ENCODE peak calls at places on chromosomes 7 and 10, in four cellular contexts. One of them, this sample, is unnamed.

GRCh38 chr7:141600139-141600538 is 48.9 kb downstream of the AGK start:
- DNase-seq in activated T-cell treated with anti-CD3 and anti-CD28 coated beads for 4 hours: no peak
- DNase-seq in cardiac septum: no peak
- DNase-seq in B cell: no peak
- DNase-seq in this sample: no peak

GRCh38 chr10:91227576-91227975 is 7.1 kb downstream of the PCGF5 start:
- DNase-seq in B cell: no peak
- DNase-seq in cardiac septum: no peak
- DNase-seq in activated T-cell treated with anti-CD3 and anti-CD28 coated beads for 4 hours: no peak
- DNase-seq in this sample: no peak

GRCh38 chr10:92238586-92239098 is 52.2 kb downstream of the CPEB3 start:
- DNase-seq in activated T-cell treated with anti-CD3 and anti-CD28 coated beads for 4 hours: no peak
- DNase-seq in cardiac septum: no peak
- DNase-seq in B cell: no peak
- DNase-seq in this sample: no peak

GRCh38 chr10:117004627-117005453 is at the start of gene SHTN1:
- DNase-seq in cardiac septum: peak
- DNase-seq in B cell: no peak
- DNase-seq in activated T-cell treated with anti-CD3 and anti-CD28 coated beads for 4 hours: peak
- DNase-seq in this sample: peak

GRCh38 chr7:128056901-128057300 is 25.7 kb upstream of the LRRC4 start:
- DNase-seq in cardiac septum: no peak
- DNase-seq in activated T-cell treated with anti-CD3 and anti-CD28 coated beads for 4 hours: no peak
- DNase-seq in B cell: no peak
- DNase-seq in this sample: no peak

GRCh38 chr10:28676297-28676967 is 889 bp upstream of the BAMBI start:
- DNase-seq in activated T-cell treated with anti-CD3 and anti-CD28 coated beads for 4 hours: no peak
- DNase-seq in B cell: no peak
- DNase-seq in cardiac septum: peak
- DNase-seq in this sample: no peak

GRCh38 chr7:158929306-158929705 is 72.9 kb downstream of the DYNC2I1 start:
- DNase-seq in activated T-cell treated with anti-CD3 and anti-CD28 coated beads for 4 hours: no peak
- DNase-seq in B cell: no peak
- DNase-seq in cardiac septum: no peak
- DNase-seq in this sample: no peak

GRCh38 chr7:91194841-91195240 is 69.4 kb upstream of the FZD1 start:
- DNase-seq in activated T-cell treated with anti-CD3 and anti-CD28 coated beads for 4 hours: no peak
- DNase-seq in cardiac septum: no peak
- DNase-seq in B cell: no peak
- DNase-seq in this sample: no peak

GRCh38 chr7:29609162-29610030 is 45.8 kb downstream of the PRR15 start:
- DNase-seq in cardiac septum: no peak
- DNase-seq in activated T-cell treated with anti-CD3 and anti-CD28 coated beads for 4 hours: no peak
- DNase-seq in B cell: no peak
- DNase-seq in this sample: no peak

GRCh38 chr7:7166318-7166717 is 16.0 kb upstream of the C1GALT1 start:
- DNase-seq in B cell: no peak
- DNase-seq in activated T-cell treated with anti-CD3 and anti-CD28 coated beads for 4 hours: no peak
- DNase-seq in cardiac septum: no peak
- DNase-seq in this sample: no peak

GRCh38 chr10:114694735-114695134 is 36.7 kb upstream of the ABLIM1 start:
- DNase-seq in activated T-cell treated with anti-CD3 and anti-CD28 coated beads for 4 hours: peak
- DNase-seq in B cell: no peak
- DNase-seq in cardiac septum: no peak
- DNase-seq in this sample: no peak

GRCh38 chr10:45811075-45811474 is 36.2 kb downstream of the AGAP4 start:
- DNase-seq in cardiac septum: no peak
- DNase-seq in B cell: no peak
- DNase-seq in activated T-cell treated with anti-CD3 and anti-CD28 coated beads for 4 hours: no peak
- DNase-seq in this sample: no peak